ENCODE peak calls at places on chromosomes 1 and 21, in seven cellular contexts. Y, A, U, G, L, V and C are unnamed samples.

GRCh38 chr1:21932127-21932526 is 5.0 kb downstream of the HSPG2 start:
- DNase-seq in Y (no peak), A (no peak), U (no peak), G (no peak), L (no peak), V (no peak), C (no peak)

GRCh38 chr1:15708486-15709137 is 24.5 kb downstream of the PLEKHM2 start:
- DNase-seq in Y (no peak), A (no peak), U (no peak), G (no peak), L (no peak), V (no peak), C (no peak)

GRCh38 chr1:223401873-223402789 is 8.9 kb downstream of the CCDC185 start:
- DNase-seq in Y (no peak), A (no peak), U (peak), G (no peak), L (no peak), V (no peak), C (no peak)

GRCh38 chr1:91674107-91674506 is 173.5 kb downstream of the CDC7 start:
- DNase-seq in Y (no peak), A (no peak), U (no peak), G (no peak), L (no peak), V (no peak), C (no peak)

GRCh38 chr1:75908717-75909152 is 23.5 kb downstream of the ASB17 start:
- DNase-seq in Y (peak), A (peak), U (peak), G (no peak), L (peak), V (no peak), C (no peak)

GRCh38 chr1:99472893-99473292 is 173.0 kb upstream of the PALMD start:
- DNase-seq in Y (no peak), A (no peak), U (no peak), G (no peak), L (no peak), V (no peak), C (no peak)

GRCh38 chr1:16151200-16151708 is 4.6 kb downstream of the EPHA2 start:
- DNase-seq in Y (no peak), A (peak), U (peak), G (no peak), L (no peak), V (no peak), C (no peak)

GRCh38 chr1:22755641-22756040 is 45.0 kb downstream of the EPHB2 start:
- DNase-seq in Y (no peak), A (no peak), U (no peak), G (no peak), L (no peak), V (no peak), C (no peak)

GRCh38 chr1:165143437-165144065 is 213.0 kb downstream of the LMX1A start:
- DNase-seq in Y (no peak), A (peak), U (no peak), G (no peak), L (peak), V (peak), C (no peak)

GRCh38 chr1:30953685-30954084 is 45.1 kb upstream of the SDC3 start:
- DNase-seq in Y (no peak), A (no peak), U (no peak), G (no peak), L (no peak), V (no peak), C (no peak)

GRCh38 chr1:85374160-85374559 is 90.8 kb downstream of the DDAH1 start:
- DNase-seq in Y (no peak), A (no peak), U (peak), G (no peak), L (no peak), V (no peak), C (no peak)

GRCh38 chr1:85580046-85580411 is 532 bp upstream of the CCN1 start:
- DNase-seq in Y (peak), A (peak), U (peak), G (no peak), L (peak), V (peak), C (no peak)

GRCh38 chr1:224430511-224431113 is 4.0 kb downstream of the WDR26 start:
- DNase-seq in Y (no peak), A (no peak), U (peak), G (no peak), L (no peak), V (peak), C (no peak)

GRCh38 chr1:161021959-161022332 is 994 bp upstream of the F11R start:
- DNase-seq in Y (no peak), A (no peak), U (no peak), G (no peak), L (no peak), V (no peak), C (no peak)

GRCh38 chr1:183291216-183291762 is 105.2 kb downstream of the LAMC2 start:
- DNase-seq in Y (no peak), A (no peak), U (no peak), G (no peak), L (no peak), V (no peak), C (no peak)

GRCh38 chr21:40158356-40158755 is 291.1 kb downstream of the PCP4 start:
- DNase-seq in Y (no peak), A (no peak), U (no peak), G (no peak), L (no peak), V (no peak), C (no peak)

GRCh38 chr21:44258056-44258725 is 3.5 kb downstream of the DNMT3L start:
- DNase-seq in Y (no peak), A (no peak), U (no peak), G (no peak), L (no peak), V (no peak), C (no peak)

GRCh38 chr1:25701030-25701785 is 84.6 kb downstream of the MAN1C1 start:
- DNase-seq in Y (no peak), A (no peak), U (no peak), G (no peak), L (no peak), V (no peak), C (no peak)

GRCh38 chr1:22839806-22840205 is 129.2 kb downstream of the EPHB2 start:
- DNase-seq in Y (no peak), A (no peak), U (no peak), G (no peak), L (no peak), V (no peak), C (no peak)

GRCh38 chr1:53104289-53104913 is 38.0 kb downstream of the SLC1A7 start:
- DNase-seq in Y (no peak), A (no peak), U (no peak), G (no peak), L (no peak), V (no peak), C (no peak)

GRCh38 chr1:108595510-108595909 is 35.6 kb downstream of the EEIG2 start:
- DNase-seq in Y (no peak), A (no peak), U (no peak), G (no peak), L (peak), V (no peak), C (no peak)

GRCh38 chr1:45493116-45493697 is 2.2 kb upstream of the TESK2 start:
- DNase-seq in Y (peak), A (no peak), U (peak), G (peak), L (peak), V (peak), C (no peak)

GRCh38 chr1:207001492-207002245 is 30.9 kb downstream of the C1orf116 start:
- DNase-seq in Y (no peak), A (no peak), U (no peak), G (no peak), L (no peak), V (no peak), C (no peak)

GRCh38 chr1:19442150-19443096 is 42.9 kb downstream of the CAPZB start:
- DNase-seq in Y (no peak), A (no peak), U (no peak), G (no peak), L (no peak), V (no peak), C (no peak)

GRCh38 chr1:159821171-159821867 is 5.4 kb upstream of the SLAMF8 start:
- DNase-seq in Y (no peak), A (no peak), U (peak), G (peak), L (peak), V (no peak), C (no peak)

GRCh38 chr1:52632732-52633290 is at the start of gene SHISAL2A:
- DNase-seq in Y (peak), A (peak), U (no peak), G (peak), L (peak), V (peak), C (peak)

GRCh38 chr1:232575524-232576040 is 54.4 kb downstream of the SIPA1L2 start:
- DNase-seq in Y (no peak), A (no peak), U (peak), G (no peak), L (no peak), V (no peak), C (no peak)

GRCh38 chr1:3491291-3492246 is 37.1 kb downstream of the ARHGEF16 start:
- DNase-seq in Y (peak), A (peak), U (peak), G (peak), L (peak), V (peak), C (peak)

GRCh38 chr1:44894591-44894990 is 51.5 kb upstream of the PTCH2 start:
- DNase-seq in Y (no peak), A (no peak), U (peak), G (no peak), L (no peak), V (no peak), C (no peak)

DNA sequence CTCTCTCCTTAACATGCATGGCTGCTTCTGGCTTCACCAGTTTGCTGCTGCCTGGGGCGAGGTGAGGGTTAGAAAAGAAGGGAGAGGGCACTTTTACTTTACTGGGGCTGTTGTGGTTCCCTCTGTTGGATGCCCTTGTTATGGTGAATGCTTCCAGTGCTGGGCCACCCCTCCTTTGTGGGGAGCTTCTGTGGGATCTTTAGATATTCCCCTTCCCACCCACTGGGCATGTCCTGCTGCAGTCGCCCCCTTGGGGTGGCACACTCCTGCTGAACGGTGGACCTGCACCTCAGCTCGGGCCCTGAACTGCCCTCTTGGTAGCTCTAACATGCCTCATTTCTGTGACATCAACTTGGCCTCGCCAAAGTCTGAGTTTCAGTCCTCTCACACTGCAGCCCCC is 6.0 kb downstream of the TNN start:
- DNase-seq in Y (no peak), A (no peak), U (no peak), G (no peak), L (peak), V (no peak), C (no peak)
- TF ChIP-seq CTCF in Y (no peak), A (no peak), U (no peak), G (no peak), L (peak), V (no peak), C (no peak)

GRCh38 chr1:42141978-42142377 is 11.2 kb upstream of the GUCA2B start:
- DNase-seq in Y (no peak), A (no peak), U (no peak), G (no peak), L (no peak), V (no peak), C (peak)
- TF ChIP-seq CTCF in Y (no peak), A (no peak), U (no peak), G (no peak), L (no peak), V (no peak), C (no peak)

GRCh38 chr1:180633092-180634045 is 1.5 kb downstream of the XPR1 start:
- DNase-seq in Y (no peak), A (no peak), U (peak), G (no peak), L (no peak), V (no peak), C (no peak)

GRCh38 chr1:180631766-180632325 is at the start of gene XPR1:
- DNase-seq in Y (peak), A (peak), U (peak), G (peak), L (peak), V (peak), C (peak)

GRCh38 chr1:180639871-180640270 is 8.0 kb downstream of the XPR1 start:
- DNase-seq in Y (no peak), A (no peak), U (no peak), G (no peak), L (no peak), V (no peak), C (no peak)

GRCh38 chr1:180632326-180633088 is 685 bp downstream of the XPR1 start:
- DNase-seq in Y (peak), A (peak), U (peak), G (peak), L (peak), V (peak), C (peak)

GRCh38 chr1:180636138-180636537 is 4.3 kb downstream of the XPR1 start:
- DNase-seq in Y (no peak), A (no peak), U (no peak), G (no peak), L (peak), V (no peak), C (no peak)
- TF ChIP-seq CTCF in Y (no peak), A (no peak), U (peak), G (no peak), L (peak), V (no peak), C (no peak)

GRCh38 chr1:234725177-234726132 is 115.5 kb upstream of the IRF2BP2 start:
- DNase-seq in Y (no peak), A (no peak), U (peak), G (no peak), L (no peak), V (peak), C (no peak)

GRCh38 chr1:234728740-234729139 is 118.8 kb upstream of the IRF2BP2 start:
- DNase-seq in Y (no peak), A (no peak), U (no peak), G (no peak), L (no peak), V (no peak), C (no peak)

GRCh38 chr1:234724517-234725176 is 114.7 kb upstream of the IRF2BP2 start:
- DNase-seq in Y (no peak), A (no peak), U (no peak), G (no peak), L (no peak), V (peak), C (no peak)

GRCh38 chr1:234727018-234727757 is 117.2 kb upstream of the IRF2BP2 start:
- DNase-seq in Y (no peak), A (no peak), U (peak), G (no peak), L (peak), V (no peak), C (no peak)

DNA sequence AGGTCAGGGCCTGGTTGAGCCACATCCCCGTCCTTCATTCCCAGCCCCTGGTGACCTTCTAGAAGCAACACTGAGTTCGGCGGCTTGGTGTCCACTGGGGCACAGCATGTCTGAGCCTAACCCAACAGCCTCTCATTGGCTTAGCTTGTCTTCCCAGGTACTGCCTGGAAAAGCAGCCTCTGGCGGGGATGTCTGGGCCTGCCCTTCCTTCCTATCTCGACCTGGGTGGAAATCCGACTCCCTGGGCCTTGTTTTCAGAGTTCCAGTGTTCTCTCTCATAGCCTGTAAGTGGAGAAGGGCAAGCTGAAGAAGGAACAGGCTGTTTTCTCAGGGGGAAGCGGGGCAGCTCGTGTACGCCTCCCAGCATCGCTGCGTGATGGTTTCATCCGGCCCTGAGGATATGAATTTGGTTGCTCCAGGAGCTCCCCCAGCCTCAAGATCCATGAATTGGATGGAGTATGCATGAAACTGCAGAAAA is 116.4 kb upstream of the IRF2BP2 start:
- DNase-seq in Y (no peak), A (peak), U (no peak), G (no peak), L (peak), V (no peak), C (no peak)
- TF ChIP-seq CTCF in Y (no peak), A (no peak), U (no peak), G (no peak), L (no peak), V (no peak), C (no peak)

GRCh38 chr1:36864182-36865079 is 169.9 kb downstream of the GRIK3 start:
- DNase-seq in Y (peak), A (peak), U (no peak), G (no peak), L (peak), V (no peak), C (no peak)
- TF ChIP-seq CTCF in Y (peak), A (peak), U (peak), G (no peak), L (peak), V (no peak), C (peak)